ENCODE peak calls at places on chromosome 20, in ten cellular contexts. Y, N, V, C, H, D, Q, S, T and A are unnamed samples.

GRCh38 chr20:36105731-36106226 is 48.8 kb upstream of the EPB41L1 start:
- DNase-seq in Y (no peak), N (no peak), V (peak; percentile 67), C (no peak), H (no peak), D (no peak), Q (no peak), S (no peak), T (no peak), A (no peak)

GRCh38 chr20:31578448-31579138 is 26.5 kb upstream of the ID1 start:
- DNase-seq in Y (no peak), N (no peak), V (no peak), C (no peak), H (no peak), D (no peak), Q (no peak), S (no peak), T (no peak), A (no peak)

GRCh38 chr20:19757973-19758887 is at the start of gene RIN2:
- DNase-seq in Y (peak; percentile 92), N (peak; percentile 87), V (peak; percentile 92), C (peak; percentile 96), H (peak; percentile 85), D (peak; percentile 89), Q (peak; percentile 21), S (peak; percentile 98), T (peak; percentile 91), A (peak; percentile 92)

GRCh38 chr20:2890743-2891142 is 17.5 kb downstream of the PTPRA start:
- DNase-seq in Y (no peak), N (peak; percentile 19), V (no peak), C (no peak), H (no peak), D (no peak), Q (no peak), S (no peak), T (no peak), A (no peak)

GRCh38 chr20:58886546-58886945 is 34.0 kb downstream of the GNAS start:
- DNase-seq in Y (no peak), N (no peak), V (no peak), C (no peak), H (no peak), D (no peak), Q (no peak), S (no peak), T (no peak), A (no peak)

GRCh38 chr20:45359406-45360148 is 3.4 kb upstream of the SYS1 start:
- DNase-seq in Y (no peak), N (no peak), V (no peak), C (peak; percentile 89), H (no peak), D (peak; percentile 69), Q (no peak), S (no peak), T (no peak), A (peak; percentile 68)

GRCh38 chr20:37396520-37397075 is 50.7 kb downstream of the SRC start:
- DNase-seq in Y (no peak), N (no peak), V (no peak), C (no peak), H (no peak), D (no peak), Q (no peak), S (no peak), T (no peak), A (no peak)

GRCh38 chr20:46398963-46399362 is 7.5 kb downstream of the ELMO2 start:
- DNase-seq in Y (no peak), N (no peak), V (no peak), C (no peak), H (no peak), D (no peak), Q (no peak), S (no peak), T (no peak), A (no peak)

GRCh38 chr20:45354423-45355208 is 6.4 kb upstream of the SDC4 start:
- DNase-seq in Y (no peak), N (peak; percentile 44), V (no peak), C (no peak), H (no peak), D (no peak), Q (no peak), S (no peak), T (no peak), A (no peak)

GRCh38 chr20:3728876-3729275 is 3.6 kb upstream of the HSPA12B start:
- DNase-seq in Y (no peak), N (no peak), V (no peak), C (peak; percentile 58), H (peak; percentile 62), D (no peak), Q (no peak), S (no peak), T (no peak), A (no peak)

GRCh38 chr20:4482378-4482777 is 239.3 kb upstream of the PRND start:
- DNase-seq in Y (no peak), N (no peak), V (no peak), C (no peak), H (no peak), D (no peak), Q (no peak), S (no peak), T (no peak), A (no peak)

GRCh38 chr20:35934050-35934449 is 20.3 kb downstream of the SCAND1 start:
- DNase-seq in Y (no peak), N (no peak), V (no peak), C (no peak), H (no peak), D (no peak), Q (no peak), S (no peak), T (no peak), A (no peak)

GRCh38 chr20:8647868-8648495 is 420.9 kb upstream of the PLCB4 start:
- DNase-seq in Y (peak; percentile 55), N (no peak), V (no peak), C (peak; percentile 82), H (no peak), D (no peak), Q (no peak), S (no peak), T (peak; percentile 18), A (no peak)

DNA sequence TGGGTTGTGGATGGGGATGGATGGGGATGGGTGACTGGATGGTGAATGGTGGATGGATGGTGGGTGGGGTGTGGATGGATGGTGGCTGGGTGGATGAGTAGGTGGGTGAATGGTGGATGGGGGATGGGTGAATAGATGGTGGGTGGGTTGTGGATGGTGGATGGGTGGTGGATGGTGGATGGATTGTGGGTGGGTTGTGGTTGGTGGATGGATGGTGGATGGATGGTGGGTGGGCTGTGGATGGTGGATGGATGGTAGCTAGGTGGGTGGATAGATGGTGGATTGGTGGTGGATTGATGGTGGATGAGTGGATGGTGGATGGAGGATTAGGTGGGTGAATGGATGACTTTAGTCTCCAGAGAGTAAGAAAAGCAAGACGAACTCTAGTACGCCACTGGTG is 57.6 kb downstream of the YTHDF1 start:
- DNase-seq in Y (no peak), N (no peak), V (no peak), C (no peak), H (no peak), D (no peak), Q (no peak), S (no peak), T (no peak), A (no peak)
- H3K4me1 ChIP-seq in Y (no peaks in the 10 kb centered on the region), N (no peaks in the 10 kb centered on the region), V (no peaks in the 10 kb centered on the region), C (no peaks in the 10 kb centered on the region), H (no peaks in the 10 kb centered on the region), D (no peaks in the 10 kb centered on the region), Q (no peaks in the 10 kb centered on the region), S (no peaks in the 10 kb centered on the region), T (no peaks in the 10 kb centered on the region), A (no peaks in the 10 kb centered on the region)

DNA sequence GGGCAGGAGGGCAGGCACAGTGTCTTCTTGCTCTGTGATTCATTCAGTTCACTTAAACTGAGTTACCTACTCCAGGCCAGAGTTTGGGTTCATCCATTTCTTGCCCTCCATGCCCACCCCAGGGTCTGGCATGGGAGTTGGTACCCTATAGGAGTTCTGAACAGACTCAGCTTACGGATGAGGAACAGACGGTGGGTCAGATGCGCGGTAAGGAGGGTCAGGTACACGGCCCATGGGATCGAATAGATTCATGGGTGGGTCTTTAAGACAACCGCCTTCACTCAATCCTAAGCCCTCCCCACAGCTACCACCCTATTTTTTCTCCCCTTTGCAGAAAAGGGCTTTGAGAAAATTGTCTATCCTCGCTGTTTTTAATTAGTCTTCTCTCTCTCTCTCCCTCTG is 13.1 kb upstream of the TRIB3 start:
- DNase-seq in Y (no peak), N (no peak), V (no peak), C (no peak), H (no peak), D (no peak), Q (no peak), S (no peak), T (no peak), A (no peak)
- TF ChIP-seq POLR2A in Y (no peak), N (no peak), V (no peak), C (no peak), H (no peak), D (no peak), Q (no peak), S (no peak), T (no peak), A (no peak)

DNA sequence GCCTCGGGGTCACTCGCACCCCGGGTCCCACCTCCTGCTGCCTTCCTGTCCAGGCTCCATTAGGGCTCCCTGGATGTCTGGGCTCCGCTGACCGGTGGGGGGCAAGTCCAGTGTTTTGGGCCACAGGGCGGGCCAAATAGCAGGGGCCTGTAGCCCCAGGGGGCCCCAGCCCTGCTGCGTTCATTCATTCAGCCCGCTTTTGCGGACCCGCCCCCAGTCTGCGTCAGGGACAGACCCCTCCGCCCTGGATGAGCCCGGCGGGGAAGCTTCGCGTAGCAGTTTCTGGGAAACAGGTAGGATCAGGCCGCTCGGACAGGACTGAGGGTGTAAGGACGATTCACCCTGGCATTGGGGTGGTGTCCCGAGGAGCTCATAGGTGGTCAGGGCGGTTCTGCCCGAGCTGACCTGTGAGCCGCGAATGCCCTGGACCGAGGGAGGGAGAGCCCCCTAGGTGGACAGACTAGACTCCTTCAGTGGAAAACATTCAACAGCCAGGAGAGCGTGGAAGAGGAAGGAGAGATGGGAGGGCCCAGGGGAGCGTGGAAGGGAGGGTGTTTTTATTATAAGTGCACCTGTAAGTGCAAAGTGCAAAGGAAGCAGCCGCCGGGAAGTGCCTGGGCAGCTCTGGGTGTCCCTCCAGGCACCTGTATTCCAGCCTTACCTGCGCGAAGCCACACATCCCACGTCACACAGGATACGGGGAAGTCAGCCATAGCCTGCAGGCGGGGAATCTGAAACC is 619 bp downstream of the ENTPD6 start:
- DNase-seq in Y (peak; percentile 51), N (peak; percentile 5), V (peak; percentile 87), C (no peak), H (no peak), D (no peak), Q (peak; percentile 28), S (peak; percentile 29), T (no peak), A (peak; percentile 37)
- H3K27ac ChIP-seq in Y (peak overlapping the region; percentile 89), N (peak overlapping the region; percentile 66), V (peak overlapping the region; percentile 84), C (peak overlapping the region; percentile 90), H (peak overlapping the region; percentile 70), D (peak overlapping the region; percentile 78), Q (peak overlapping the region; percentile 80), S (peak overlapping the region; percentile 92), T (peak overlapping the region; percentile 58), A (no peak overlapping the region)

DNA sequence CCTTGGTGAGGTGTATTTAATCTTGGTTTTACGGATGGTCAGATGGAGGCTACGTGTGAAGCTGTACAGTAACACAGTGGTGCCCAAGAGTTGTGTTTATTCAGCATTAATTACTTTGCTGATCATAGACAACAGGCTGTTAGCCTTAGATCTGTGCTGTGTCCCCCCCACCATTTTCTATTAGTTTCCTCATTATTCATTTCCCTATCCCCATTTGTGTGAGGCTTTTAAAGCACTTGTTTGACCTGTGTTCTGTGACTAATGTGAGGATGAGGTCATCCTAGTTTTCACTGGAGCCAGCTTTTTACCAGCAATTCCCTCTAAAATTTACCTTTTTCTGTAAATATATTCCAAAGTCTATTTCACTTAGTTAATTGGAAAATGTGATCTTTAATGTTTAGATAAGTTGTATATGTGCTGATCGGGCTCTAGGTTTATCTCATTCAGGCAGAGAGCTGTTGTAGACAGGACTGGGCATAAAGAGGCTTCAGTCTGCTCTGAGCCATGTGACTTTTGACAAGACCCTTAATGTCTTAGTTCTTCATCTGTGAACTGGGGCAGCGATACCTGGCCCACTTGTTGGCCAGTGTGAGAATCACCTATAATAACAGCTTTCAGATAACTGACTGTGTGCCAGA is 8.4 kb downstream of the MAPRE1 start:
- DNase-seq in Y (no peak), N (peak; percentile 56), V (no peak), C (peak; percentile 2), H (no peak), D (no peak), Q (no peak), S (no peak), T (no peak), A (no peak)
- H3K4me1 ChIP-seq in Y (peaks cover 33% of the 10 kb centered on the region), N (peaks cover 28% of the 10 kb centered on the region), V (no peaks in the 10 kb centered on the region), C (peaks cover 31% of the 10 kb centered on the region), H (peaks cover 88% of the 10 kb centered on the region), D (peaks cover 33% of the 10 kb centered on the region), Q (no peaks in the 10 kb centered on the region), S (peaks cover 19% of the 10 kb centered on the region), T (peaks cover 2% of the 10 kb centered on the region), A (peaks cover 12% of the 10 kb centered on the region)